ENCODE peak calls at places on chromosomes 5 and 9, in ten cellular contexts. I is stomach, T is A549, X is Panc1, W is left ventricle myocardium inferior, S is fibroblast of lung, J is OCI-LY7, G is Peyer's patch, Y is uterus, O is neural progenitor cell. C is an unnamed sample.
A peak's percentile ranks its signal among the peaks of the same experiment; 100 is the strongest.

GRCh38 chr9:89021154-89021803 is 30.0 kb downstream of the S1PR3 start:
- DNase-seq in I (peak; percentile 39), T (peak; percentile 41), X (no peak), W (no peak), S (peak; percentile 92), J (no peak), G (no peak), Y (peak; percentile 73), O (no peak), C (peak; percentile 72)

GRCh38 chr5:180682560-180682959 is 33.2 kb upstream of the FLT4 start:
- DNase-seq in I (no peak), T (no peak), X (no peak), W (no peak), S (no peak), J (no peak), G (no peak), Y (no peak), O (no peak), C (no peak)

GRCh38 chr9:112059980-112060348 is 115.1 kb downstream of the SUSD1 start:
- DNase-seq in I (no peak), T (no peak), X (no peak), W (no peak), S (no peak), J (no peak), G (no peak), Y (no peak), O (no peak), C (no peak)

GRCh38 chr9:84722388-84722989 is 53.0 kb downstream of the NTRK2 start:
- DNase-seq in I (no peak), T (no peak), X (no peak), W (no peak), S (no peak), J (no peak), G (no peak), Y (no peak), O (no peak), C (no peak)

GRCh38 chr5:69078921-69079537 is 14.8 kb upstream of the SLC30A5 start:
- DNase-seq in I (no peak), T (no peak), X (peak; percentile 15), W (no peak), S (no peak), J (no peak), G (peak; percentile 56), Y (no peak), O (no peak), C (no peak)

GRCh38 chr5:19314840-19315239 is 673.2 kb downstream of the CDH18 start:
- DNase-seq in I (no peak), T (peak; percentile 8), X (no peak), W (no peak), S (peak; percentile 57), J (no peak), G (no peak), Y (no peak), O (no peak), C (no peak)

GRCh38 chr9:34049630-34050384 is 1.1 kb upstream of the UBAP2 start:
- DNase-seq in I (peak; percentile 28), T (no peak), X (no peak), W (no peak), S (no peak), J (no peak), G (peak; percentile 44), Y (no peak), O (peak; percentile 24), C (no peak)

GRCh38 chr5:104189031-104189430 is 626.4 kb upstream of the NUDT12 start:
- DNase-seq in I (no peak), T (no peak), X (no peak), W (no peak), S (peak; percentile 96), J (no peak), G (no peak), Y (no peak), O (no peak), C (peak; percentile 48)

GRCh38 chr5:313806-314376 is 7.6 kb upstream of the AHRR start:
- DNase-seq in I (no peak), T (no peak), X (no peak), W (no peak), S (no peak), J (no peak), G (no peak), Y (no peak), O (no peak), C (no peak)

GRCh38 chr5:43422143-43422542 is 10.0 kb upstream of the CCL28 start:
- DNase-seq in I (peak; percentile 63), T (no peak), X (peak; percentile 30), W (no peak), S (peak; percentile 92), J (no peak), G (peak; percentile 54), Y (no peak), O (no peak), C (no peak)

GRCh38 chr5:99089822-99090549 is 161.2 kb upstream of the CHD1 start:
- DNase-seq in I (no peak), T (no peak), X (no peak), W (no peak), S (no peak), J (no peak), G (no peak), Y (no peak), O (no peak), C (no peak)

GRCh38 chr9:116369706-116370105 is 216.1 kb downstream of the PAPPA start:
- DNase-seq in I (no peak), T (no peak), X (no peak), W (no peak), S (no peak), J (no peak), G (no peak), Y (no peak), O (no peak), C (no peak)

DNA sequence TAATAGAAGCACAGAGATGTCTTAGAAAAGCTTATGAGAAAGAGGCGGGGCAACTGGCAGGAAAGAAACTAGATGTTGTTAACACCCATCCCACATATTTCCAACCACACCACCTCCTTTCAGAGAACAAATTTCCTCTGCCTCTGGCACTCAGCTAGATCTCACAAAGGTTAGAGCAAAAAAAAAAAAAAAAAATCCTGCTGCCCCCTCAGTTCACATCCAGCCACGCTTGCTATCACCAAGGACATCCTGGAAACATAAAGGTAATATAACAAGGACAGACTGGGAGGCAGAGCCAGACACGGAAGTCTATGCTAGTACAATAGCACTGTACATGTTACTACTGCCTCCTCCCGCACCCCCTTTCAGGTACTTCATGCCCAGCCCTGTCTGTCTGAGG is 238.0 kb upstream of the PTGER4 start:
- DNase-seq in I (no peak), T (no peak), X (no peak), W (no peak), S (no peak), J (no peak), G (peak; percentile 79), Y (no peak), O (no peak), C (no peak)
- H3K9me3 ChIP-seq in I (no peaks in the 10 kb centered on the region), T (peaks cover 3% of the 10 kb centered on the region), X (peaks cover 3% of the 10 kb centered on the region), W (peaks cover 19% of the 10 kb centered on the region), S (no peaks in the 10 kb centered on the region), J (peaks cover 5% of the 10 kb centered on the region), G (no peaks in the 10 kb centered on the region), Y (no peaks in the 10 kb centered on the region), O (no peaks in the 10 kb centered on the region), C (peaks cover 4% of the 10 kb centered on the region)

GRCh38 chr5:13695076-13695712 is 249.3 kb downstream of the DNAH5 start:
- DNase-seq in I (no peak), T (peak; percentile 23), X (no peak), W (no peak), S (no peak), J (no peak), G (no peak), Y (no peak), O (no peak), C (no peak)
- TF ChIP-seq CTCF in I (no peak), T (no peak), X (no peak), W (no peak), S (no peak), J (no peak), G (no peak), Y (no peak), O (no peak), C (no peak)

GRCh38 chr5:171316258-171317121 is 7.4 kb downstream of the TLX3 start:
- DNase-seq in I (no peak), T (no peak), X (no peak), W (no peak), S (peak; percentile 23), J (no peak), G (no peak), Y (no peak), O (peak; percentile 74), C (no peak)

GRCh38 chr5:171315925-171316257 is 6.8 kb downstream of the TLX3 start:
- DNase-seq in I (no peak), T (no peak), X (no peak), W (no peak), S (no peak), J (no peak), G (no peak), Y (no peak), O (no peak), C (no peak)

GRCh38 chr5:171315386-171315891 is 6.4 kb downstream of the TLX3 start:
- DNase-seq in I (no peak), T (no peak), X (no peak), W (no peak), S (no peak), J (no peak), G (no peak), Y (no peak), O (peak; percentile 45), C (no peak)

GRCh38 chr5:171318026-171318425 is 9.0 kb downstream of the TLX3 start:
- DNase-seq in I (no peak), T (no peak), X (no peak), W (no peak), S (no peak), J (no peak), G (no peak), Y (no peak), O (peak; percentile 60), C (no peak)

GRCh38 chr5:171317225-171317624 is 8.2 kb downstream of the TLX3 start:
- DNase-seq in I (no peak), T (no peak), X (no peak), W (no peak), S (no peak), J (no peak), G (no peak), Y (no peak), O (peak; percentile 10), C (no peak)
- H3K9me3 ChIP-seq in I (no peaks in the 10 kb centered on the region), T (no peaks in the 10 kb centered on the region), X (no peaks in the 10 kb centered on the region), W (no peaks in the 10 kb centered on the region), S (no peaks in the 10 kb centered on the region), J (no peaks in the 10 kb centered on the region), G (no peaks in the 10 kb centered on the region), Y (no peaks in the 10 kb centered on the region), O (no peaks in the 10 kb centered on the region), C (peaks cover 13% of the 10 kb centered on the region)

GRCh38 chr9:91882628-91883027 is 67.4 kb downstream of the ROR2 start:
- DNase-seq in I (no peak), T (no peak), X (no peak), W (no peak), S (no peak), J (no peak), G (no peak), Y (no peak), O (no peak), C (no peak)
- TF ChIP-seq CTCF in I (no peak), T (no peak), X (no peak), W (no peak), S (no peak), J (peak; percentile 33), G (no peak), Y (no peak), O (no peak), C (no peak)

GRCh38 chr5:150895431-150896428 is 9.1 kb downstream of the ZNF300 start:
- DNase-seq in I (no peak), T (no peak), X (no peak), W (no peak), S (no peak), J (no peak), G (no peak), Y (no peak), O (no peak), C (no peak)
- H3K9me3 ChIP-seq in I (peaks cover 42% of the 10 kb centered on the region), T (peaks cover 85% of the 10 kb centered on the region), X (peaks cover 92% of the 10 kb centered on the region), W (peaks cover 100% of the 10 kb centered on the region), S (peaks cover 3% of the 10 kb centered on the region), J (peaks cover 50% of the 10 kb centered on the region), G (peaks cover 8% of the 10 kb centered on the region), Y (peaks cover 84% of the 10 kb centered on the region), O (peaks cover 73% of the 10 kb centered on the region), C (peaks cover 19% of the 10 kb centered on the region)